ENCODE peak calls at places on chromosomes 13 and 19, in six cellular contexts. One of them, this sample, is unnamed. For H3K27me3, the result is how much of the 10 kb centered on the place peaks cover.

GRCh38 chr19:42032428-42032827 is 37.6 kb downstream of the GRIK5 start:
- DNase-seq in Peyer's patch: no peak
- DNase-seq in dorsolateral prefrontal cortex: no peak
- DNase-seq in iPS DF 6.9: peak
- DNase-seq in pancreas: no peak
- DNase-seq in heart left ventricle: peak
- DNase-seq in this sample: no peak

GRCh38 chr13:54775501-54776191 is 1747.0 kb downstream of the OLFM4 start:
- DNase-seq in Peyer's patch: no peak
- DNase-seq in dorsolateral prefrontal cortex: no peak
- DNase-seq in iPS DF 6.9: no peak
- DNase-seq in pancreas: peak
- DNase-seq in heart left ventricle: no peak
- DNase-seq in this sample: no peak

GRCh38 chr19:46739290-46739771 is 6.5 kb upstream of the FKRP start:
- DNase-seq in Peyer's patch: peak
- DNase-seq in dorsolateral prefrontal cortex: peak
- DNase-seq in iPS DF 6.9: no peak
- DNase-seq in pancreas: no peak
- DNase-seq in heart left ventricle: peak
- DNase-seq in this sample: peak

GRCh38 chr19:29596080-29596479 is 10.0 kb upstream of the POP4 start:
- DNase-seq in Peyer's patch: no peak
- DNase-seq in dorsolateral prefrontal cortex: no peak
- DNase-seq in iPS DF 6.9: no peak
- DNase-seq in pancreas: no peak
- DNase-seq in heart left ventricle: no peak
- DNase-seq in this sample: no peak

GRCh38 chr19:14473915-14474578 is 1.1 kb downstream of the PTGER1 start:
- DNase-seq in Peyer's patch: no peak
- DNase-seq in dorsolateral prefrontal cortex: no peak
- DNase-seq in iPS DF 6.9: no peak
- DNase-seq in pancreas: peak
- DNase-seq in heart left ventricle: peak
- DNase-seq in this sample: no peak

GRCh38 chr13:77563110-77563509 is 27.6 kb downstream of the SCEL start:
- DNase-seq in Peyer's patch: no peak
- DNase-seq in dorsolateral prefrontal cortex: no peak
- DNase-seq in iPS DF 6.9: no peak
- DNase-seq in pancreas: no peak
- DNase-seq in heart left ventricle: no peak
- DNase-seq in this sample: no peak

GRCh38 chr13:49292742-49293498 is 45.2 kb downstream of the CDADC1 start:
- DNase-seq in Peyer's patch: no peak
- DNase-seq in dorsolateral prefrontal cortex: no peak
- DNase-seq in iPS DF 6.9: no peak
- DNase-seq in pancreas: peak
- DNase-seq in heart left ventricle: peak
- DNase-seq in this sample: no peak

GRCh38 chr13:46796515-46797467 is at the start of gene ESD:
- DNase-seq in Peyer's patch: peak
- DNase-seq in dorsolateral prefrontal cortex: peak
- DNase-seq in iPS DF 6.9: peak
- DNase-seq in pancreas: peak
- DNase-seq in heart left ventricle: peak
- DNase-seq in this sample: peak

GRCh38 chr13:97403893-97404683 is 29.9 kb upstream of the RAP2A start:
- DNase-seq in Peyer's patch: no peak
- DNase-seq in dorsolateral prefrontal cortex: no peak
- DNase-seq in iPS DF 6.9: no peak
- DNase-seq in pancreas: no peak
- DNase-seq in heart left ventricle: no peak
- DNase-seq in this sample: no peak

GRCh38 chr13:47256618-47257017 is 359.8 kb upstream of the HTR2A start:
- DNase-seq in Peyer's patch: no peak
- DNase-seq in dorsolateral prefrontal cortex: no peak
- DNase-seq in iPS DF 6.9: no peak
- DNase-seq in pancreas: no peak
- DNase-seq in heart left ventricle: no peak
- DNase-seq in this sample: no peak

GRCh38 chr13:47594833-47595232 is 406.2 kb downstream of the SUCLA2 start:
- DNase-seq in Peyer's patch: no peak
- DNase-seq in dorsolateral prefrontal cortex: no peak
- DNase-seq in iPS DF 6.9: peak
- DNase-seq in pancreas: no peak
- DNase-seq in heart left ventricle: no peak
- DNase-seq in this sample: no peak

GRCh38 chr19:2249880-2250764 is 999 bp downstream of the AMH start:
- DNase-seq in Peyer's patch: no peak
- DNase-seq in dorsolateral prefrontal cortex: no peak
- DNase-seq in iPS DF 6.9: no peak
- DNase-seq in pancreas: peak
- DNase-seq in heart left ventricle: peak
- DNase-seq in this sample: no peak

GRCh38 chr19:13920940-13921744 is 15.1 kb downstream of the CC2D1A start:
- DNase-seq in Peyer's patch: no peak
- DNase-seq in dorsolateral prefrontal cortex: no peak
- DNase-seq in iPS DF 6.9: no peak
- DNase-seq in pancreas: no peak
- DNase-seq in heart left ventricle: no peak
- DNase-seq in this sample: no peak

GRCh38 chr13:26497991-26498423 is 59.5 kb upstream of the WASF3 start:
- DNase-seq in Peyer's patch: no peak
- DNase-seq in dorsolateral prefrontal cortex: no peak
- DNase-seq in iPS DF 6.9: no peak
- DNase-seq in pancreas: no peak
- DNase-seq in heart left ventricle: no peak
- DNase-seq in this sample: no peak

GRCh38 chr19:5676711-5677110 is 3.6 kb downstream of the MICOS13 start:
- DNase-seq in Peyer's patch: no peak
- DNase-seq in dorsolateral prefrontal cortex: no peak
- DNase-seq in iPS DF 6.9: no peak
- DNase-seq in pancreas: no peak
- DNase-seq in heart left ventricle: no peak
- DNase-seq in this sample: no peak

GRCh38 chr19:24073807-24074206 is 13.2 kb upstream of the ZNF254 start:
- DNase-seq in Peyer's patch: no peak
- DNase-seq in dorsolateral prefrontal cortex: no peak
- DNase-seq in iPS DF 6.9: no peak
- DNase-seq in pancreas: no peak
- DNase-seq in heart left ventricle: no peak
- DNase-seq in this sample: no peak

GRCh38 chr13:59086147-59086546 is 1077.6 kb downstream of the DIAPH3 start:
- DNase-seq in Peyer's patch: no peak
- DNase-seq in dorsolateral prefrontal cortex: no peak
- DNase-seq in iPS DF 6.9: no peak
- DNase-seq in pancreas: no peak
- DNase-seq in heart left ventricle: no peak
- DNase-seq in this sample: no peak

DNA sequence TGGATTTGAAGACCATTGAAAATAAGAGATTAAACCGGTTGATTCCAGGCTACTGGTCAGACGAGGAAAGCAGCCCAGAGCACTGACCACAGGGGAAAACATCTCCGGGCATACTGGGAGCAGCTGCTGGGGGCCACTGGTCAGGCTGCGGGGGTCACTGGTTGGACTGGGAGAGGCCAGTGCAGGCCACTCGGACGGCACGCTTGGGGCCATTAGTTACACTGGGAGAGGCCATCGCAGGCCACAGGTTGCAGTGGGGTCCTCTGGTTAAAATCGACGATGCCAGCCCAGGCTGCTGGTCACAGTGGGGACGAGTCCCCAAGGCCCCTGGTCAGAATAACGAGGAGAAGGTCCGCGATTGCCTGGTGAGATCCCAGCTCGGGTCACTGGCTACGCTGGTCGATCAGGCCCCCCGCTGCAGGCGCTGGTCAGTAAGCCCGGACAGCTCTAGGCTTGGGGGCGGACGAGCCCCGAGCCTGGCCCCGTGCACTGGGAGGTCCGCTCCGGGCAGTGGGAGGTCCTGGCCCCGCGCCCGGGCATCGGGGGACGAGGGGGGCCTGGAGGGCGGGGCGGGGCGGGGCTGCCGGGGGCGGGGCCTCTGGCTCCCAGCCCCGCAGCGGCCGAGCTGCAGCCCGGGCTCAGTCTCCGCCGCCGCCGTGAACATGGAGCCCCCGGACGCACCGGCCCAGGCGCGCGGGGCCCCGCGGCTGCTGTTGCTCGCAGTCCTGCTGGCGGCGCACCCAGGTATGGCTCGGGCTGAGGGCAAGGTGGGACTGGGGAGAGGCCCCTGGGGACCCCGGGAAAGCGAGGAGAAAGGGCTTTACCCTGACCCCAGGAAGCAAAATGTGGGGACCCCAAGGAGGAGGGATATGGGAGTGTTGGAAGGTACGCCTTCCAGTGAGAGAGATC is at the start of gene BCAM:
- DNase-seq in Peyer's patch: peak
- DNase-seq in dorsolateral prefrontal cortex: peak
- DNase-seq in iPS DF 6.9: no peak
- DNase-seq in pancreas: peak
- DNase-seq in heart left ventricle: peak
- DNase-seq in this sample: peak
- H3K4me3 ChIP-seq in Peyer's patch: peak
- H3K4me3 ChIP-seq in dorsolateral prefrontal cortex: peak
- H3K4me3 ChIP-seq in iPS DF 6.9: peak
- H3K4me3 ChIP-seq in pancreas: peak
- H3K4me3 ChIP-seq in heart left ventricle: peak
- H3K4me3 ChIP-seq in this sample: peak

DNA sequence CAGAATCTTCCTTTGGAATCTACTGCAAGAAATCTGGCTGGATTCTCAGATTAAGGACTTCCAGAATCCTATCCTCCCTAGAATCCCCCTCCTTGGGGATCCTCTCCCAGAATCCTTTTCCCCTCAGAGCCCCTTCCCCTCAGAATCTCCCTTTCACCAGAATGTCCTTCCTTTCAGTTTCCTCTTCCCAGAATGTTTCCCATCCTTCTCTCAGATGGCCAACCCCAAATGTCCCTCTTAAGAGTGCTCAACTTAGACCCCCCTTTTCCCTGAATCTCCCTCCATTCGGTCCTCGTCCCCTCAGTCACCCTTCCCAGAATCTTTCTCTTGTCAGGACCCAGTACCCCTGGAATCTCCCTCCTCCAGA is 584 bp upstream of the RPS16 start:
- DNase-seq in Peyer's patch: no peak
- DNase-seq in dorsolateral prefrontal cortex: no peak
- DNase-seq in iPS DF 6.9: no peak
- DNase-seq in pancreas: no peak
- DNase-seq in heart left ventricle: no peak
- DNase-seq in this sample: no peak
- H3K27ac ChIP-seq in Peyer's patch: peak
- H3K27ac ChIP-seq in dorsolateral prefrontal cortex: no peak
- H3K27ac ChIP-seq in iPS DF 6.9: no peak
- H3K27ac ChIP-seq in pancreas: peak
- H3K27ac ChIP-seq in heart left ventricle: peak
- H3K27ac ChIP-seq in this sample: peak

GRCh38 chr19:54938906-54939305 is 8.4 kb downstream of the NLRP7 start:
- DNase-seq in Peyer's patch: no peak
- DNase-seq in dorsolateral prefrontal cortex: no peak
- DNase-seq in iPS DF 6.9: no peak
- DNase-seq in pancreas: no peak
- DNase-seq in heart left ventricle: no peak
- DNase-seq in this sample: no peak

GRCh38 chr19:54937926-54938325 is 9.4 kb downstream of the NLRP7 start:
- DNase-seq in Peyer's patch: no peak
- DNase-seq in dorsolateral prefrontal cortex: no peak
- DNase-seq in iPS DF 6.9: no peak
- DNase-seq in pancreas: no peak
- DNase-seq in heart left ventricle: no peak
- DNase-seq in this sample: no peak
- H3K27me3 ChIP-seq in Peyer's patch: under half
- H3K27me3 ChIP-seq in dorsolateral prefrontal cortex: under half
- H3K27me3 ChIP-seq in iPS DF 6.9: under half
- H3K27me3 ChIP-seq in pancreas: under half
- H3K27me3 ChIP-seq in heart left ventricle: under half
- H3K27me3 ChIP-seq in this sample: half or more

GRCh38 chr19:38265213-38265861 is 964 bp downstream of the SPINT2 start:
- DNase-seq in Peyer's patch: peak
- DNase-seq in dorsolateral prefrontal cortex: no peak
- DNase-seq in iPS DF 6.9: no peak
- DNase-seq in pancreas: no peak
- DNase-seq in heart left ventricle: no peak
- DNase-seq in this sample: no peak

GRCh38 chr19:38266070-38266469 is 1.7 kb downstream of the SPINT2 start:
- DNase-seq in Peyer's patch: peak
- DNase-seq in dorsolateral prefrontal cortex: no peak
- DNase-seq in iPS DF 6.9: no peak
- DNase-seq in pancreas: no peak
- DNase-seq in heart left ventricle: no peak
- DNase-seq in this sample: no peak

GRCh38 chr19:38262585-38263268 is 1.6 kb upstream of the SPINT2 start:
- DNase-seq in Peyer's patch: no peak
- DNase-seq in dorsolateral prefrontal cortex: no peak
- DNase-seq in iPS DF 6.9: no peak
- DNase-seq in pancreas: no peak
- DNase-seq in heart left ventricle: no peak
- DNase-seq in this sample: no peak

GRCh38 chr19:38263696-38264485 is 482 bp upstream of the SPINT2 start:
- DNase-seq in Peyer's patch: peak
- DNase-seq in dorsolateral prefrontal cortex: peak
- DNase-seq in iPS DF 6.9: peak
- DNase-seq in pancreas: peak
- DNase-seq in heart left ventricle: no peak
- DNase-seq in this sample: no peak

DNA sequence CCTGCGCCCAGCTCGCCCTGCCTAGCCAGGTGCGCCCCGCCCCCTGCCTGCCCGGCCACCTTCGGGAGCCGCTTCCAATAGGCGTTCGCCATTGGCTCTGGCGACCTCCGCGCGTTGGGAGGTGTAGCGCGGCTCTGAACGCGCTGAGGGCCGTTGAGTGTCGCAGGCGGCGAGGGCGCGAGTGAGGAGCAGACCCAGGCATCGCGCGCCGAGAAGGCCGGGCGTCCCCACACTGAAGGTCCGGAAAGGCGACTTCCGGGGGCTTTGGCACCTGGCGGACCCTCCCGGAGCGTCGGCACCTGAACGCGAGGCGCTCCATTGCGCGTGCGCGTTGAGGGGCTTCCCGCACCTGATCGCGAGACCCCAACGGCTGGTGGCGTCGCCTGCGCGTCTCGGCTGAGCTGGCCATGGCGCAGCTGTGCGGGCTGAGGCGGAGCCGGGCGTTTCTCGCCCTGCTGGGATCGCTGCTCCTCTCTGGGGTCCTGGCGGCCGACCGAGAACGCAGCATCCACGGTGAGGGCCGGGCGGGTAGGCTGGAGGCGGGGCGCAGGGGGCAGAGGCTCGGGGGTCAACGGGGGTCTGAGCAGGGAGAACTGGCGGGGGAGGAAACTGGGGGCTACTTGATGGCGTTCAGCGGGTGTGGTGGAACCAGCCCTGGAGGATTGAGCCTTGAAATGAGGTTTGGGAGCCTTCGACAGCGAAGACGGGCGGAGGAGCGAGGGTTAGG is at the start of gene SPINT2:
- DNase-seq in Peyer's patch: no peak
- DNase-seq in dorsolateral prefrontal cortex: no peak
- DNase-seq in iPS DF 6.9: peak
- DNase-seq in pancreas: no peak
- DNase-seq in heart left ventricle: no peak
- DNase-seq in this sample: no peak
- H3K4me3 ChIP-seq in Peyer's patch: peak
- H3K4me3 ChIP-seq in dorsolateral prefrontal cortex: peak
- H3K4me3 ChIP-seq in iPS DF 6.9: peak
- H3K4me3 ChIP-seq in pancreas: peak
- H3K4me3 ChIP-seq in heart left ventricle: peak
- H3K4me3 ChIP-seq in this sample: peak

GRCh38 chr13:72788831-72789230 is 6.9 kb downstream of the PIBF1 start:
- DNase-seq in Peyer's patch: no peak
- DNase-seq in dorsolateral prefrontal cortex: no peak
- DNase-seq in iPS DF 6.9: no peak
- DNase-seq in pancreas: no peak
- DNase-seq in heart left ventricle: no peak
- DNase-seq in this sample: no peak
- H3K27ac ChIP-seq in Peyer's patch: no peak
- H3K27ac ChIP-seq in dorsolateral prefrontal cortex: no peak
- H3K27ac ChIP-seq in iPS DF 6.9: no peak
- H3K27ac ChIP-seq in pancreas: no peak
- H3K27ac ChIP-seq in heart left ventricle: no peak
- H3K27ac ChIP-seq in this sample: peak